ENCODE peak calls at places on chromosomes 12 and 14, in six cellular contexts. One of them, this sample, is unnamed.

GRCh38 chr12:42735869-42736361 is 146.4 kb upstream of the PRICKLE1 start:
- DNase-seq in K562: no peak
- DNase-seq in HepG2: no peak
- DNase-seq in HCT116: no peak
- DNase-seq in H1: no peak
- DNase-seq in SK-N-SH: peak; percentile 39
- DNase-seq in this sample: no peak

GRCh38 chr12:51904951-51905471 is 2.3 kb upstream of the ACVRL1 start:
- DNase-seq in K562: peak; percentile 20
- DNase-seq in HepG2: no peak
- DNase-seq in HCT116: no peak
- DNase-seq in H1: no peak
- DNase-seq in SK-N-SH: peak; percentile 41
- DNase-seq in this sample: no peak

GRCh38 chr12:119479121-119479561 is 114.4 kb upstream of the TMEM233 start:
- DNase-seq in K562: no peak
- DNase-seq in HepG2: no peak
- DNase-seq in HCT116: no peak
- DNase-seq in H1: no peak
- DNase-seq in SK-N-SH: no peak
- DNase-seq in this sample: no peak

GRCh38 chr12:69837191-69838085 is 12.4 kb downstream of the MYRFL start:
- DNase-seq in K562: no peak
- DNase-seq in HepG2: peak; percentile 65
- DNase-seq in HCT116: peak; percentile 1
- DNase-seq in H1: no peak
- DNase-seq in SK-N-SH: no peak
- DNase-seq in this sample: no peak

GRCh38 chr12:1619599-1619998 is 9.4 kb upstream of the WNT5B start:
- DNase-seq in K562: no peak
- DNase-seq in HepG2: no peak
- DNase-seq in HCT116: no peak
- DNase-seq in H1: no peak
- DNase-seq in SK-N-SH: no peak
- DNase-seq in this sample: no peak

GRCh38 chr12:39127401-39127800 is 222.0 kb upstream of the CPNE8 start:
- DNase-seq in K562: no peak
- DNase-seq in HepG2: peak; percentile 3
- DNase-seq in HCT116: peak; percentile 64
- DNase-seq in H1: no peak
- DNase-seq in SK-N-SH: no peak
- DNase-seq in this sample: no peak

GRCh38 chr12:64452559-64453329 is 824 bp downstream of the TBK1 start:
- DNase-seq in K562: no peak
- DNase-seq in HepG2: peak; percentile 52
- DNase-seq in HCT116: peak; percentile 52
- DNase-seq in H1: no peak
- DNase-seq in SK-N-SH: peak; percentile 53
- DNase-seq in this sample: no peak

GRCh38 chr12:117583677-117584076 is 222.3 kb upstream of the NOS1 start:
- DNase-seq in K562: no peak
- DNase-seq in HepG2: no peak
- DNase-seq in HCT116: no peak
- DNase-seq in H1: no peak
- DNase-seq in SK-N-SH: no peak
- DNase-seq in this sample: no peak

GRCh38 chr12:38350342-38351181 is 34.0 kb downstream of the ALG10B start:
- DNase-seq in K562: no peak
- DNase-seq in HepG2: no peak
- DNase-seq in HCT116: no peak
- DNase-seq in H1: no peak
- DNase-seq in SK-N-SH: no peak
- DNase-seq in this sample: no peak

GRCh38 chr14:99248761-99249171 is 23.2 kb downstream of the BCL11B start:
- DNase-seq in K562: no peak
- DNase-seq in HepG2: no peak
- DNase-seq in HCT116: no peak
- DNase-seq in H1: no peak
- DNase-seq in SK-N-SH: no peak
- DNase-seq in this sample: no peak

GRCh38 chr14:99247091-99247729 is 24.8 kb downstream of the BCL11B start:
- DNase-seq in K562: no peak
- DNase-seq in HepG2: no peak
- DNase-seq in HCT116: no peak
- DNase-seq in H1: no peak
- DNase-seq in SK-N-SH: no peak
- DNase-seq in this sample: no peak

GRCh38 chr14:99247772-99248171 is 24.2 kb downstream of the BCL11B start:
- DNase-seq in K562: no peak
- DNase-seq in HepG2: no peak
- DNase-seq in HCT116: no peak
- DNase-seq in H1: no peak
- DNase-seq in SK-N-SH: no peak
- DNase-seq in this sample: no peak

GRCh38 chr14:99250636-99251208 is 21.3 kb downstream of the BCL11B start:
- DNase-seq in K562: no peak
- DNase-seq in HepG2: no peak
- DNase-seq in HCT116: no peak
- DNase-seq in H1: no peak
- DNase-seq in SK-N-SH: no peak
- DNase-seq in this sample: no peak

GRCh38 chr14:99249389-99249788 is 22.6 kb downstream of the BCL11B start:
- DNase-seq in K562: no peak
- DNase-seq in HepG2: no peak
- DNase-seq in HCT116: no peak
- DNase-seq in H1: no peak
- DNase-seq in SK-N-SH: no peak
- DNase-seq in this sample: no peak
- TF ChIP-seq YY1 in K562: no peak
- TF ChIP-seq YY1 in HepG2: no peak
- TF ChIP-seq YY1 in HCT116: no peak
- TF ChIP-seq YY1 in H1: no peak
- TF ChIP-seq YY1 in SK-N-SH: no peak
- TF ChIP-seq YY1 in this sample: no peak

DNA sequence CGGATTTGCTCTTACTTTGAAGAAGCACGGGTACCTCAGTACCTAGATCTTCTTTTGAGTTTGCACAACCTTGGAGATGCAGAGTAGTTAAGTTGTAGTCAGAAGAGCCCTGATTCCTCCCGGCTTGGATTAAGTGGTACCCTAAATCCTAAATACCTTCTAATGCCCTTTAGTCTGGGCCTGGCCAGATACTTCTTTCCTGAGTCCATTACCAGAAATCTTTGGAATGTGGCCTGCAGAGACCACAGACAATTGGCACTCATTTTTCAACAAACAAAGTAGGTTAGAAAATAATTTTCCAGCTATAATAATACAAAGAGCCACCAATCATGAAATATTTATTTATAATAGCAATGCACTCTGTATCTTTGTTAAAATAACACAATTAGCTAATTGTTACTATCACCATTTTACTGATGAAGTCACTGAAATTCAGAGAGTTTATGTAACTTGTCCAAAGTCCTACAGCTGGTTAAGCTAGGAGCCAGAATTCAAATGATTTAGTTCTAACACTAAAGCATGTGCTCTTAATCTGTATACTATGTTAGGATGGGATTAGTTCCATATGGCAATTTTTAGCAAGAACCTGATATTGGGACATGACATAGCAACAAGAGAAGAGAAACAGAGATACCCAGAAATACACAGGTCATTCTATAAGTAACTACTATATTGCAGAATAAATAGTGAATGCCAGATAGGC is 132.1 kb upstream of the PDZRN4 start:
- DNase-seq in K562: no peak
- DNase-seq in HepG2: no peak
- DNase-seq in HCT116: no peak
- DNase-seq in H1: no peak
- DNase-seq in SK-N-SH: no peak
- DNase-seq in this sample: no peak
- TF ChIP-seq YY1 in K562: no peak
- TF ChIP-seq YY1 in HepG2: no peak
- TF ChIP-seq YY1 in HCT116: no peak
- TF ChIP-seq YY1 in H1: no peak
- TF ChIP-seq YY1 in SK-N-SH: no peak
- TF ChIP-seq YY1 in this sample: no peak

GRCh38 chr14:74955229-74955999 is at the start of gene PGF:
- DNase-seq in K562: peak; percentile 76
- DNase-seq in HepG2: no peak
- DNase-seq in HCT116: peak; percentile 7
- DNase-seq in H1: peak; percentile 89
- DNase-seq in SK-N-SH: peak; percentile 93
- DNase-seq in this sample: no peak
- TF ChIP-seq YY1 in K562: no peak
- TF ChIP-seq YY1 in HepG2: peak; percentile 15
- TF ChIP-seq YY1 in HCT116: no peak
- TF ChIP-seq YY1 in H1: no peak
- TF ChIP-seq YY1 in SK-N-SH: no peak
- TF ChIP-seq YY1 in this sample: no peak

GRCh38 chr12:77433799-77434198 is 368.4 kb upstream of the E2F7 start:
- DNase-seq in K562: no peak
- DNase-seq in HepG2: no peak
- DNase-seq in HCT116: no peak
- DNase-seq in H1: no peak
- DNase-seq in SK-N-SH: no peak
- DNase-seq in this sample: no peak
- TF ChIP-seq YY1 in K562: no peak
- TF ChIP-seq YY1 in HepG2: no peak
- TF ChIP-seq YY1 in HCT116: no peak
- TF ChIP-seq YY1 in H1: no peak
- TF ChIP-seq YY1 in SK-N-SH: peak; percentile 40
- TF ChIP-seq YY1 in this sample: no peak

GRCh38 chr14:75654127-75654732 is 6.4 kb downstream of the ERG28 start:
- DNase-seq in K562: peak; percentile 68
- DNase-seq in HepG2: peak; percentile 60
- DNase-seq in HCT116: peak; percentile 44
- DNase-seq in H1: peak; percentile 95
- DNase-seq in SK-N-SH: peak; percentile 77
- DNase-seq in this sample: peak; percentile 35
- TF ChIP-seq YY1 in K562: no peak
- TF ChIP-seq YY1 in HepG2: no peak
- TF ChIP-seq YY1 in HCT116: no peak
- TF ChIP-seq YY1 in H1: peak; percentile 27
- TF ChIP-seq YY1 in SK-N-SH: no peak
- TF ChIP-seq YY1 in this sample: no peak

DNA sequence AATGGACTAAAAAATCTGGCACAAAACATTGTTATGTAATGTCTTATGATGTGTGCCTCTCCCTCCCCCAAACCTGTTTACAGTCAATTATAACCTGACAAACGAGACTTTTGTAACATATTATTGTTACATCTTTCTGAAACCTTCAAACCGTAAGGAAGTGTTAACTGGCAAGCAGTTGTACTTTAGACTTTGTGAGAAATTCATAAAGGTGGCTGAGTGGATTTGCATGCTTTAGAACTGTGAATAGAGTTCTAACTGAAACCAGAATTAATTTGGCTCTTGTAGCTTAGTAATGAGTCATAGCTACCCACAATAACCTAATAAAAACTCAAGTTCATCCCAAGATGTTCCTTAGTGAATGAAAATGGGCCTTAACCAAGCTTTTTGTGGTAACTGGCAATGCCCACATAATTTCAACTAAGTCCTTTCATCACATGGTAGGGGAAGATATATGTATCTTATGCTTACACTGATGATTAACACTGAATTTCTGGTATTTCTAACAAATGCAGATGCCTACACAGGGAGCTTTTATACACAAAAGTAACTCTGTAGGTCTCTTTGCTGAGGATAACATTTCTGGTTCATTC is 29.7 kb downstream of the RAD9B start:
- DNase-seq in K562: no peak
- DNase-seq in HepG2: no peak
- DNase-seq in HCT116: no peak
- DNase-seq in H1: no peak
- DNase-seq in SK-N-SH: no peak
- DNase-seq in this sample: no peak
- TF ChIP-seq YY1 in K562: no peak
- TF ChIP-seq YY1 in HepG2: no peak
- TF ChIP-seq YY1 in HCT116: no peak
- TF ChIP-seq YY1 in H1: no peak
- TF ChIP-seq YY1 in SK-N-SH: no peak
- TF ChIP-seq YY1 in this sample: no peak

GRCh38 chr12:79337891-79338290 is 352.9 kb downstream of the PAWR start:
- DNase-seq in K562: no peak
- DNase-seq in HepG2: no peak
- DNase-seq in HCT116: no peak
- DNase-seq in H1: no peak
- DNase-seq in SK-N-SH: no peak
- DNase-seq in this sample: no peak
- TF ChIP-seq YY1 in K562: no peak
- TF ChIP-seq YY1 in HepG2: no peak
- TF ChIP-seq YY1 in HCT116: no peak
- TF ChIP-seq YY1 in H1: no peak
- TF ChIP-seq YY1 in SK-N-SH: no peak
- TF ChIP-seq YY1 in this sample: no peak

GRCh38 chr14:93902619-93903307 is 24.4 kb upstream of the FAM181A start:
- DNase-seq in K562: no peak
- DNase-seq in HepG2: peak; percentile 56
- DNase-seq in HCT116: no peak
- DNase-seq in H1: no peak
- DNase-seq in SK-N-SH: no peak
- DNase-seq in this sample: no peak
- TF ChIP-seq YY1 in K562: no peak
- TF ChIP-seq YY1 in HepG2: no peak
- TF ChIP-seq YY1 in HCT116: no peak
- TF ChIP-seq YY1 in H1: no peak
- TF ChIP-seq YY1 in SK-N-SH: no peak
- TF ChIP-seq YY1 in this sample: no peak

GRCh38 chr12:124279315-124279714 is 15.6 kb upstream of the RFLNA start:
- DNase-seq in K562: no peak
- DNase-seq in HepG2: no peak
- DNase-seq in HCT116: no peak
- DNase-seq in H1: no peak
- DNase-seq in SK-N-SH: no peak
- DNase-seq in this sample: no peak
- TF ChIP-seq YY1 in K562: no peak
- TF ChIP-seq YY1 in HepG2: no peak
- TF ChIP-seq YY1 in HCT116: no peak
- TF ChIP-seq YY1 in H1: no peak
- TF ChIP-seq YY1 in SK-N-SH: no peak
- TF ChIP-seq YY1 in this sample: no peak

GRCh38 chr14:24232645-24233537 is at the start of gene GMPR2:
- DNase-seq in K562: peak; percentile 42
- DNase-seq in HepG2: no peak
- DNase-seq in HCT116: no peak
- DNase-seq in H1: no peak
- DNase-seq in SK-N-SH: peak; percentile 67
- DNase-seq in this sample: no peak

GRCh38 chr14:24232121-24232644 is at the start of gene NEDD8:
- DNase-seq in K562: peak; percentile 78
- DNase-seq in HepG2: peak; percentile 99
- DNase-seq in HCT116: peak; percentile 81
- DNase-seq in H1: peak; percentile 91
- DNase-seq in SK-N-SH: peak; percentile 88
- DNase-seq in this sample: peak; percentile 70

GRCh38 chr14:24228902-24229301 is 3.3 kb downstream of the NEDD8 start:
- DNase-seq in K562: no peak
- DNase-seq in HepG2: no peak
- DNase-seq in HCT116: no peak
- DNase-seq in H1: no peak
- DNase-seq in SK-N-SH: no peak
- DNase-seq in this sample: no peak

GRCh38 chr14:24233538-24233866 is 773 bp downstream of the GMPR2 start:
- DNase-seq in K562: no peak
- DNase-seq in HepG2: peak; percentile 64
- DNase-seq in HCT116: no peak
- DNase-seq in H1: no peak
- DNase-seq in SK-N-SH: no peak
- DNase-seq in this sample: no peak

GRCh38 chr14:24231263-24232120 is 675 bp downstream of the NEDD8 start:
- DNase-seq in K562: peak; percentile 16
- DNase-seq in HepG2: peak; percentile 40
- DNase-seq in HCT116: no peak
- DNase-seq in H1: peak; percentile 56
- DNase-seq in SK-N-SH: peak; percentile 57
- DNase-seq in this sample: no peak
- TF ChIP-seq YY1 in K562: no peak
- TF ChIP-seq YY1 in HepG2: no peak
- TF ChIP-seq YY1 in HCT116: no peak
- TF ChIP-seq YY1 in H1: no peak
- TF ChIP-seq YY1 in SK-N-SH: no peak
- TF ChIP-seq YY1 in this sample: no peak